ENCODE peak calls at places on chromosomes 11 and 22, in ten cellular contexts. L is right atrium auricular region; D is IMR-90; F is HFF-Myc; A is AG04449; R is fibroblast of mammary gland; M is mucosa of descending colon; H is cardiac muscle cell; T is CD4-positive, alpha-beta memory T cell; U is effector memory CD4-positive, alpha-beta T cell. C is an unnamed sample.

GRCh38 chr22:41517172-41518047 is 26.9 kb downstream of the POLR3H start:
- DNase-seq in L (peak), D (peak), F (no peak), A (no peak), R (peak), M (peak), H (peak), T (no peak), U (peak), C (no peak)

GRCh38 chr11:15897211-15897960 is 459.0 kb downstream of the SOX6 start:
- DNase-seq in L (no peak), D (peak), F (no peak), A (no peak), R (peak), M (no peak), H (no peak), T (no peak), U (no peak), C (no peak)

GRCh38 chr11:120183701-120184141 is 27.1 kb upstream of the OAF start:
- DNase-seq in L (peak), D (no peak), F (no peak), A (no peak), R (no peak), M (peak), H (no peak), T (no peak), U (no peak), C (peak)

GRCh38 chr22:39214383-39215069 is 30.3 kb downstream of the PDGFB start:
- DNase-seq in L (no peak), D (peak), F (no peak), A (no peak), R (peak), M (no peak), H (no peak), T (no peak), U (no peak), C (peak)

GRCh38 chr22:41992496-41992895 is 6.1 kb upstream of the WBP2NL start:
- DNase-seq in L (no peak), D (no peak), F (no peak), A (no peak), R (no peak), M (no peak), H (no peak), T (no peak), U (no peak), C (peak)

GRCh38 chr11:34585870-34586654 is 34.8 kb upstream of the EHF start:
- DNase-seq in L (no peak), D (peak), F (peak), A (no peak), R (peak), M (no peak), H (peak), T (peak), U (no peak), C (no peak)

GRCh38 chr22:29912605-29913398 is 29.8 kb downstream of the MTMR3 start:
- DNase-seq in L (no peak), D (peak), F (peak), A (peak), R (peak), M (no peak), H (no peak), T (no peak), U (no peak), C (no peak)

GRCh38 chr11:114208371-114208770 is 87.8 kb upstream of the NNMT start:
- DNase-seq in L (no peak), D (no peak), F (no peak), A (no peak), R (no peak), M (no peak), H (no peak), T (peak), U (peak), C (no peak)

GRCh38 chr11:61983419-61983818 is 16.0 kb upstream of the FTH1 start:
- DNase-seq in L (no peak), D (no peak), F (no peak), A (no peak), R (no peak), M (no peak), H (no peak), T (no peak), U (no peak), C (peak)

GRCh38 chr22:19150482-19151328 is 613 bp upstream of the GSC2 start:
- DNase-seq in L (no peak), D (no peak), F (no peak), A (no peak), R (no peak), M (no peak), H (no peak), T (no peak), U (no peak), C (peak)

GRCh38 chr22:19149962-19150361 is at the start of gene GSC2:
- DNase-seq in L (no peak), D (no peak), F (no peak), A (no peak), R (no peak), M (no peak), H (no peak), T (no peak), U (no peak), C (no peak)

GRCh38 chr22:19148417-19149046 is 1.6 kb downstream of the GSC2 start:
- DNase-seq in L (no peak), D (no peak), F (no peak), A (no peak), R (no peak), M (no peak), H (no peak), T (no peak), U (no peak), C (peak)

GRCh38 chr22:19147193-19147780 is 2.8 kb downstream of the GSC2 start:
- DNase-seq in L (no peak), D (no peak), F (no peak), A (no peak), R (no peak), M (no peak), H (no peak), T (no peak), U (no peak), C (peak)

DNA sequence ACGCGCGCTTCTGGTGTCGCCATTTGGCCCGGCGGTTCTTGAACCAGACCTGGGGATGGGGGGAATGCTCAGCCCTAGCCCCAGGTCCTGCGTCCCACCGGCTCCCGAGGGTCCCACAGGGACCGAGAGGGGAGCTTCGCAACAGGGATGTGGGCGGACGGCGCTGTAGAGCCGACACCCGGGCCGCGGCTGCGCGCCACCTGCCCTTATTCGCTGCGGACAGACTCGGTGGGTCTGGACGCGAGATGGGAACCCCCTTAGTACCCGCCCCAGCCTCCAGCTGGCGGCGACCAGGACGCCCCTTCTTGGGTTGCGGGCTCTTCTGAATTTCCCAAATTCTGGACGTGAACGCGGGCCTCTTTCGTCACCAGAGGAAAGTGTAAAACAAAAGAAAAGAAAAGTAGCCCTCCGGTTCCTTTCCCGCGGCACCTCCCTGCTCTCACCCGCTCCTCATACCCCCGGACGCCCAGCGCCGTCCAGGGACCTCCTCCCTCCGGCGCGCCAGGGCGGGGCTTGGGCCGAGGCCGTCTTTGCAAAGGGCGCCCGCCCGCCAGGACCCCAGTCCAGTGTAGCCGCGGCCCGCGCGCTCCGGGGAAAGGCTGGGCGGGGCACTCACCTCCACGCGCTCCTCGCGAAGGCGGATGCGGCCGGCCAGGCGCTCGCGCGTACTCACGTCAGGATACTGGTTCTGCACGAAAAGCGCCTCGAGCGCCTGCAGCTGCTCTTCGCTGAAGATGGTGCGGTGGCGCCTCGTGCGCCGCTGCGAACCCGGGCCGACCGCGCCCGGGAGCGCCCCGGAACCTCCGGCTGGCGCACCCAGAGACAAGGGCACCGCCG is 827 bp downstream of the GSC2 start:
- DNase-seq in L (no peak), D (no peak), F (no peak), A (no peak), R (peak), M (no peak), H (peak), T (peak), U (no peak), C (peak)
- H3K4me3 ChIP-seq in L (peak), D (no peak), F (no peak), A (no peak), R (no peak), M (no peak), H (no peak), T (peak), U (peak), C (peak)

GRCh38 chr11:65433657-65434056 is 11.1 kb downstream of the NEAT1 start:
- DNase-seq in L (peak), D (peak), F (no peak), A (no peak), R (peak), M (no peak), H (no peak), T (no peak), U (no peak), C (no peak)

GRCh38 chr11:65431452-65432132 is 9.0 kb downstream of the NEAT1 start:
- DNase-seq in L (peak), D (peak), F (no peak), A (no peak), R (peak), M (no peak), H (no peak), T (peak), U (no peak), C (no peak)

GRCh38 chr11:65434057-65434666 is 11.6 kb downstream of the NEAT1 start:
- DNase-seq in L (peak), D (peak), F (no peak), A (no peak), R (peak), M (no peak), H (no peak), T (no peak), U (no peak), C (no peak)

GRCh38 chr11:65432133-65432650 is 9.6 kb downstream of the NEAT1 start:
- DNase-seq in L (no peak), D (peak), F (no peak), A (no peak), R (peak), M (no peak), H (no peak), T (no peak), U (no peak), C (no peak)

DNA sequence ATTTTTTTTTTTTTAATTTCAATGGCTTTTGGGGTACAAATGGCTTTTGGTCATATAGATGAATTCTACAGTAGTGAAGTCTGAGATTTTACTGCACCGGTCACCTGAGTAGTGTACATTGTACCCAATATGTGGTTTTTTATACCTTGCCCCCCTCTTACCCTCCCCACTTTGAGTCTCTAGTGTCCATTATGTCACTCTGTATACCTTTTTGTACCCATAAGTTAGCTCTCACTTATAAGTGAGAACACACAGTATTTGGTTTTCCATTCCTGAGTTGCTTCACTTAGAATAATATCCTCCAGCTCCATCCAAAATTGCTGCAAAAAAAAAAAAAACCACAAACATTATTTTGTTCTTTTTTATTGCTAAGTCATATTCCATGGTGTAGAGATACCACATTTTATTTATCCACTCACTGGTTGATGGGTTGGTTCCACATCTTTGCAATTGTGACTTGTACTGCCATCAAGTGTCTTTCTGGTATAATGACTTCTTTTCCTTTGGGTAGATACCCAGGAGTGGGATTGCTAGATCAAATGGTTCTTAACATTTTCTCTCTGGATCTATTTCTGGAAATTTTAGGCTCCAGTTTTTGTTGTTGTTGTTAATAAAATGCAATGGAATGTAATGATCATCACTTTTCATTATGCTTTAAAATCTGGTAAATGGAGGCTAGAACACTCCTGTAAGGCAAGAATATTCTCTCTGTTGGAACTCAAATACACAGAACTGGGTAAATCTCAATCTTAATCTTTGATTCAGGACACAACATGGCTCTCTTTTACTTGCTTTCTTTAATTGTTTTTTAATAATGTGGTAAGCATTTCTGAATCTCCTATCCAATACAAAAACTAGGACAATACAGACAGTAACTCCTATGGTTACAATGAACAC is 10.3 kb downstream of the NEAT1 start:
- DNase-seq in L (no peak), D (peak), F (no peak), A (no peak), R (peak), M (no peak), H (peak), T (peak), U (no peak), C (no peak)
- H3K4me3 ChIP-seq in L (no peak), D (no peak), F (no peak), A (peak), R (no peak), M (no peak), H (no peak), T (no peak), U (no peak), C (peak)

GRCh38 chr22:49848690-49849160 is 4.9 kb upstream of the ZBED4 start:
- DNase-seq in L (no peak), D (no peak), F (no peak), A (no peak), R (no peak), M (no peak), H (no peak), T (no peak), U (no peak), C (peak)
- H3K4me3 ChIP-seq in L (peak), D (peak), F (peak), A (peak), R (no peak), M (no peak), H (peak), T (peak), U (peak), C (peak)

GRCh38 chr22:22507743-22508273 is 734 bp downstream of the ZNF280B start:
- DNase-seq in L (no peak), D (no peak), F (no peak), A (no peak), R (no peak), M (no peak), H (no peak), T (no peak), U (no peak), C (no peak)
- H3K4me3 ChIP-seq in L (peak), D (peak), F (peak), A (peak), R (peak), M (no peak), H (peak), T (peak), U (peak), C (peak)

DNA sequence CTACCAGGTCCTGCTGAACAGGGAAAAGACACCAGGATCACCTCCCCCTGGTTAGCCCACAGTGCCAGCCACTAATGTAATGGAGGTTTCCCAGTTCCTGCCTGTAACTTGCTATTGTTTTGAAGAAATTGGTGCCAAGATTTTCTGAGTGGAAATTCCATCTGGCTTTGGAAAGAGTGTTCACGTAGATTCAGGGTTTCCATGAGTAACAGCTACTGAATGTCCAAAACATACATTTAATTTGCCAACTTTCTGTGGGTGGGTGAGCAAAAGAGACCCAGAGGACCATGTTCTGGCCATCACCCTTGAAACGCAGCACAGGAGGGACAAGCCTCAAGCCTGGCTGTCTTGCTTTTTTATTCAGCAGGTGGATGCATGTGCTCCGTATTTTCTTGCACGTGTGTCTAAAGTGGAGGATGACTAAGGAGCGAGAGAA is 8.8 kb upstream of the DKK3 start:
- DNase-seq in L (no peak), D (peak), F (no peak), A (peak), R (peak), M (no peak), H (no peak), T (no peak), U (no peak), C (no peak)
- H3K4me3 ChIP-seq in L (no peak), D (no peak), F (no peak), A (no peak), R (no peak), M (no peak), H (no peak), T (no peak), U (no peak), C (no peak)

GRCh38 chr11:122113836-122114235 is 2.2 kb downstream of the BLID start:
- DNase-seq in L (no peak), D (peak), F (no peak), A (no peak), R (peak), M (no peak), H (no peak), T (no peak), U (no peak), C (no peak)
- H3K4me3 ChIP-seq in L (no peak), D (no peak), F (no peak), A (no peak), R (no peak), M (no peak), H (no peak), T (no peak), U (no peak), C (no peak)